ENCODE peak calls at places on chromosomes 7 and 10, in six cellular contexts. One of them, this sample, is unnamed.
A peak's percentile ranks its signal among the peaks of the same experiment; 100 is the strongest.

GRCh38 chr10:92667078-92667477 is 22.7 kb upstream of the HHEX start:
- DNase-seq in left lung: no peak
- DNase-seq in pancreas: no peak
- DNase-seq in transverse colon: no peak
- DNase-seq in uterus: no peak
- DNase-seq in neural progenitor cell: no peak
- DNase-seq in this sample: no peak

GRCh38 chr7:71784781-71785180 is 627.4 kb downstream of the CALN1 start:
- DNase-seq in neural progenitor cell: no peak
- DNase-seq in pancreas: no peak
- DNase-seq in transverse colon: no peak
- DNase-seq in left lung: no peak
- DNase-seq in uterus: no peak
- DNase-seq in this sample: no peak

GRCh38 chr7:129664029-129665012 is 52.8 kb downstream of the NRF1 start:
- DNase-seq in transverse colon: no peak
- DNase-seq in pancreas: no peak
- DNase-seq in uterus: no peak
- DNase-seq in left lung: no peak
- DNase-seq in neural progenitor cell: peak; percentile 27
- DNase-seq in this sample: no peak

GRCh38 chr10:72250666-72251065 is 23.1 kb upstream of the DDIT4 start:
- DNase-seq in neural progenitor cell: no peak
- DNase-seq in transverse colon: peak; percentile 38
- DNase-seq in pancreas: no peak
- DNase-seq in uterus: peak; percentile 77
- DNase-seq in left lung: no peak
- DNase-seq in this sample: peak; percentile 65

GRCh38 chr10:101066146-101066889 is 4.5 kb downstream of the KAZALD1 start:
- DNase-seq in transverse colon: peak; percentile 92
- DNase-seq in neural progenitor cell: peak; percentile 76
- DNase-seq in pancreas: peak; percentile 76
- DNase-seq in uterus: peak; percentile 51
- DNase-seq in left lung: peak; percentile 91
- DNase-seq in this sample: peak; percentile 83

GRCh38 chr10:61897671-61898434 is 3.6 kb upstream of the ARID5B start:
- DNase-seq in transverse colon: peak; percentile 54
- DNase-seq in pancreas: no peak
- DNase-seq in neural progenitor cell: peak; percentile 62
- DNase-seq in left lung: no peak
- DNase-seq in uterus: peak; percentile 65
- DNase-seq in this sample: no peak

GRCh38 chr7:101171442-101171837 is 6.1 kb upstream of the VGF start:
- DNase-seq in uterus: no peak
- DNase-seq in neural progenitor cell: peak; percentile 40
- DNase-seq in left lung: no peak
- DNase-seq in pancreas: no peak
- DNase-seq in transverse colon: no peak
- DNase-seq in this sample: no peak

GRCh38 chr7:95264225-95264927 is 60.0 kb downstream of the PON1 start:
- DNase-seq in left lung: no peak
- DNase-seq in transverse colon: no peak
- DNase-seq in pancreas: no peak
- DNase-seq in neural progenitor cell: no peak
- DNase-seq in uterus: no peak
- DNase-seq in this sample: no peak

GRCh38 chr10:28849309-28849708 is 172.0 kb downstream of the BAMBI start:
- DNase-seq in left lung: no peak
- DNase-seq in pancreas: no peak
- DNase-seq in transverse colon: no peak
- DNase-seq in uterus: no peak
- DNase-seq in neural progenitor cell: no peak
- DNase-seq in this sample: no peak

GRCh38 chr10:101244321-101245050 is 15.2 kb upstream of the LBX1 start:
- DNase-seq in left lung: no peak
- DNase-seq in transverse colon: no peak
- DNase-seq in pancreas: no peak
- DNase-seq in neural progenitor cell: no peak
- DNase-seq in uterus: no peak
- DNase-seq in this sample: no peak

GRCh38 chr10:72088879-72089585 is 681 bp upstream of the SPOCK2 start:
- DNase-seq in neural progenitor cell: peak; percentile 60
- DNase-seq in uterus: no peak
- DNase-seq in transverse colon: no peak
- DNase-seq in pancreas: no peak
- DNase-seq in left lung: no peak
- DNase-seq in this sample: peak; percentile 62

GRCh38 chr10:69057261-69057950 is 30.5 kb upstream of the SRGN start:
- DNase-seq in left lung: peak; percentile 91
- DNase-seq in transverse colon: peak; percentile 39
- DNase-seq in uterus: no peak
- DNase-seq in neural progenitor cell: no peak
- DNase-seq in pancreas: no peak
- DNase-seq in this sample: peak; percentile 58

GRCh38 chr7:100366411-100367250 is 6.7 kb upstream of the PILRA start:
- DNase-seq in transverse colon: peak; percentile 41
- DNase-seq in uterus: no peak
- DNase-seq in neural progenitor cell: no peak
- DNase-seq in pancreas: no peak
- DNase-seq in left lung: peak; percentile 41
- DNase-seq in this sample: no peak

GRCh38 chr7:44145969-44146897 is 5.1 kb upstream of the MYL7 start:
- DNase-seq in pancreas: peak; percentile 84
- DNase-seq in uterus: peak; percentile 89
- DNase-seq in neural progenitor cell: peak; percentile 91
- DNase-seq in transverse colon: peak; percentile 90
- DNase-seq in left lung: peak; percentile 91
- DNase-seq in this sample: peak; percentile 88

GRCh38 chr7:158275711-158276413 is 311.8 kb downstream of the PTPRN2 start:
- DNase-seq in left lung: peak; percentile 58
- DNase-seq in neural progenitor cell: no peak
- DNase-seq in uterus: no peak
- DNase-seq in pancreas: peak; percentile 44
- DNase-seq in transverse colon: no peak
- DNase-seq in this sample: no peak

GRCh38 chr7:24831240-24831639 is 74.0 kb upstream of the GSDME start:
- DNase-seq in transverse colon: no peak
- DNase-seq in pancreas: no peak
- DNase-seq in left lung: no peak
- DNase-seq in neural progenitor cell: no peak
- DNase-seq in uterus: no peak
- DNase-seq in this sample: no peak

GRCh38 chr10:78821052-78821451 is 247.7 kb upstream of the ZMIZ1 start:
- DNase-seq in neural progenitor cell: no peak
- DNase-seq in uterus: no peak
- DNase-seq in transverse colon: no peak
- DNase-seq in pancreas: no peak
- DNase-seq in left lung: no peak
- DNase-seq in this sample: no peak

GRCh38 chr10:14405076-14406065 is 74.6 kb upstream of the FRMD4A start:
- DNase-seq in uterus: no peak
- DNase-seq in pancreas: no peak
- DNase-seq in neural progenitor cell: no peak
- DNase-seq in left lung: no peak
- DNase-seq in transverse colon: no peak
- DNase-seq in this sample: no peak

GRCh38 chr10:53023411-53023810 is 250.8 kb upstream of the MBL2 start:
- DNase-seq in transverse colon: no peak
- DNase-seq in neural progenitor cell: no peak
- DNase-seq in uterus: no peak
- DNase-seq in pancreas: no peak
- DNase-seq in left lung: no peak
- DNase-seq in this sample: no peak

GRCh38 chr7:115724400-115725056 is 306.0 kb downstream of the TFEC start:
- DNase-seq in uterus: no peak
- DNase-seq in left lung: no peak
- DNase-seq in neural progenitor cell: no peak
- DNase-seq in transverse colon: peak; percentile 15
- DNase-seq in pancreas: no peak
- DNase-seq in this sample: no peak

DNA sequence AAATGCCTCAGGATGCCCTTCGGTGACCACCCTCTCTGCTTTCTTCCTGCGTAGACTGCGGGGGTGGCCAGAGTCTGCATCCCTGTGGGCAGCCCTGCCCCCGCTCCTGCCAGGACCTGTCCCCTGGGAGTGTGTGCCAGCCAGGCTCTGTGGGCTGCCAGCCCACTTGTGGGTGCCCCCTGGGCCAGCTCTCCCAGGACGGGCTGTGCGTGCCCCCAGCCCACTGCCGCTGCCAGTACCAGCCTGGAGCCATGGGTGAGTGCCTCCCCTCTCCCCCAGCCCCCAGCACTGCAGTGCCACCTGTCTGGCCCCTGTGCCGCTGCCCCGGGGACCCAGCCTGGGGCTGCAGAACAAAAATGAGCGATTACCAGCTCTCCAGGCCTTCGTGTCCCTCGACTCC is 23.1 kb upstream of the ZNF862 start:
- DNase-seq in neural progenitor cell: no peak
- DNase-seq in pancreas: no peak
- DNase-seq in uterus: no peak
- DNase-seq in transverse colon: no peak
- DNase-seq in left lung: peak; percentile 58
- DNase-seq in this sample: no peak
- H3K36me3 ChIP-seq in neural progenitor cell: no peaks in the 10 kb centered on the region
- H3K36me3 ChIP-seq in pancreas: no peaks in the 10 kb centered on the region
- H3K36me3 ChIP-seq in uterus: no peaks in the 10 kb centered on the region
- H3K36me3 ChIP-seq in transverse colon: no peaks in the 10 kb centered on the region
- H3K36me3 ChIP-seq in left lung: no peaks in the 10 kb centered on the region
- H3K36me3 ChIP-seq in this sample: no peaks in the 10 kb centered on the region

GRCh38 chr10:121672733-121673132 is 74.5 kb upstream of the FGFR2 start:
- DNase-seq in transverse colon: no peak
- DNase-seq in left lung: no peak
- DNase-seq in pancreas: no peak
- DNase-seq in uterus: no peak
- DNase-seq in neural progenitor cell: no peak
- DNase-seq in this sample: no peak
- TF ChIP-seq CTCF in transverse colon: no peak
- TF ChIP-seq CTCF in left lung: no peak
- TF ChIP-seq CTCF in pancreas: no peak
- TF ChIP-seq CTCF in uterus: no peak
- TF ChIP-seq CTCF in neural progenitor cell: no peak
- TF ChIP-seq CTCF in this sample: no peak

GRCh38 chr7:48300301-48300700 is 129.0 kb downstream of the ABCA13 start:
- DNase-seq in pancreas: no peak
- DNase-seq in uterus: no peak
- DNase-seq in transverse colon: no peak
- DNase-seq in left lung: no peak
- DNase-seq in neural progenitor cell: no peak
- DNase-seq in this sample: no peak

GRCh38 chr7:48301201-48301600 is 129.9 kb downstream of the ABCA13 start:
- DNase-seq in left lung: no peak
- DNase-seq in uterus: no peak
- DNase-seq in transverse colon: no peak
- DNase-seq in neural progenitor cell: no peak
- DNase-seq in pancreas: no peak
- DNase-seq in this sample: no peak

GRCh38 chr7:48298779-48299178 is 127.5 kb downstream of the ABCA13 start:
- DNase-seq in pancreas: no peak
- DNase-seq in neural progenitor cell: no peak
- DNase-seq in left lung: no peak
- DNase-seq in uterus: no peak
- DNase-seq in transverse colon: no peak
- DNase-seq in this sample: no peak

GRCh38 chr7:48296976-48297375 is 125.7 kb downstream of the ABCA13 start:
- DNase-seq in transverse colon: no peak
- DNase-seq in neural progenitor cell: no peak
- DNase-seq in left lung: no peak
- DNase-seq in pancreas: no peak
- DNase-seq in uterus: no peak
- DNase-seq in this sample: no peak

DNA sequence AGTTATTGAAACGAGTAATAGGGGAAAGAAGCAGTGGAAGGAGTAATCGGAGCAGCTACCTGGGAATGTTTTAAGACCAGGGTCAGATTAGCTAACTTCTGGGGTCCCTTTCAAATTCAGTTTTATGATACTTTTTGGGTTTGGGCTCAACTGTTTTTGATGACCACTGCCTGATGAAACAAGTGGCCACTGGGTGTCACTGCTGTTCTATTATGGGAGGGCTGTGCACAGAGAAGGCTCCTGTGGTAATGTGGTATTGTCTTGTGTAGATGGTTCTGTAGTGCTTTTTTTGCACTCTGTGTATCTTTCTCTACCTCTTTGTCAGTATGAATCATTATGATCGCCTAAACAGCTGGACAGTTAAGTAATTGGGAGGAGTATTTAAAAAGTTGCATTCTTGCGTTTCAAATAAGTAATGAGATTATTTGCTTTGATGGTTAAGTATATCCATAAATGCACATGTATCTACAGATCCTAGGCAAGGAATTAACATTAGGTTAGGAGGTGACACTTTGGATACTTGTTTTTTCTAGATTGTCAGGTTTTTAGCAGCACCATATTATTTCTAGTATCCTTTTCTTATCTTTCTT is 128.4 kb downstream of the ABCA13 start:
- DNase-seq in uterus: no peak
- DNase-seq in left lung: no peak
- DNase-seq in pancreas: no peak
- DNase-seq in transverse colon: peak; percentile 22
- DNase-seq in neural progenitor cell: peak; percentile 77
- DNase-seq in this sample: no peak
- H3K4me1 ChIP-seq in uterus: no peaks in the 10 kb centered on the region
- H3K4me1 ChIP-seq in left lung: no peaks in the 10 kb centered on the region
- H3K4me1 ChIP-seq in pancreas: no peaks in the 10 kb centered on the region
- H3K4me1 ChIP-seq in transverse colon: no peaks in the 10 kb centered on the region
- H3K4me1 ChIP-seq in neural progenitor cell: no peaks in the 10 kb centered on the region
- H3K4me1 ChIP-seq in this sample: no peaks in the 10 kb centered on the region

GRCh38 chr10:119153661-119154060 is 11.9 kb downstream of the SFXN4 start:
- DNase-seq in pancreas: no peak
- DNase-seq in left lung: no peak
- DNase-seq in transverse colon: no peak
- DNase-seq in uterus: no peak
- DNase-seq in neural progenitor cell: no peak
- DNase-seq in this sample: no peak

GRCh38 chr10:119149723-119150122 is 15.8 kb downstream of the SFXN4 start:
- DNase-seq in uterus: no peak
- DNase-seq in left lung: no peak
- DNase-seq in pancreas: no peak
- DNase-seq in transverse colon: no peak
- DNase-seq in neural progenitor cell: peak; percentile 31
- DNase-seq in this sample: no peak

GRCh38 chr10:119149157-119149556 is 16.4 kb downstream of the SFXN4 start:
- DNase-seq in neural progenitor cell: no peak
- DNase-seq in uterus: no peak
- DNase-seq in transverse colon: no peak
- DNase-seq in pancreas: no peak
- DNase-seq in left lung: no peak
- DNase-seq in this sample: no peak

DNA sequence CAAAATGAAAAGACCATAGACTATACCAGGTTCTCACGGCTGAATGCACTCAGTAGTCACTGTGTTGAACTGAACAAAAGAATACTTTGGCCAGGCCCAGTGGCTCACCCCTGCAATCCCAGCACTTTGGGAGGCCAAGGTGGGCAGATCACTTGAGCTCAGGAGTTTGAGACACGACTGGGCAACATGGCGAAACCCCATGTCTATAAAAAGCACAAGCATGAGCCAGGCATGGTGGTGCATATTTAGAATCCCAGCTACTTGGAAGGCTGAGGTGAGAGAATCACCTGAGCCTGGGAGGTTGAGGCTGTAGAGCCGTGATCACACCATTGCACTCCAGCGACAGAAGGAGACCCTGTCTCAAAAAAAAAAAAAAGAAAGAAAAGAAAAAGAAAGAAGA is 12.5 kb downstream of the SFXN4 start:
- DNase-seq in left lung: no peak
- DNase-seq in pancreas: no peak
- DNase-seq in neural progenitor cell: no peak
- DNase-seq in transverse colon: no peak
- DNase-seq in uterus: no peak
- DNase-seq in this sample: no peak
- H3K36me3 ChIP-seq in left lung: peaks cover 99% of the 10 kb centered on the region
- H3K36me3 ChIP-seq in pancreas: peaks cover 53% of the 10 kb centered on the region
- H3K36me3 ChIP-seq in neural progenitor cell: no peaks in the 10 kb centered on the region
- H3K36me3 ChIP-seq in transverse colon: no peaks in the 10 kb centered on the region
- H3K36me3 ChIP-seq in uterus: no peaks in the 10 kb centered on the region
- H3K36me3 ChIP-seq in this sample: peaks cover 100% of the 10 kb centered on the region